ENCODE peak calls at places on chromosomes 3 and 15, in ten cellular contexts. I is activated CD8-positive, alpha-beta memory T cell treated with anti-CD3 and anti-CD28 coated beads for 48 hours; W is posterior cingulate gyrus; E is AG20443; U is foreskin fibroblast; M is retina; T is mesenteric fat pad; D is astrocyte; A is activated naive CD4-positive, alpha-beta T cell; G is fibroblast of the aortic adventitia. O is an unnamed sample.

GRCh38 chr3:22980346-22980745 is 222.8 kb upstream of the UBE2E2 start:
- DNase-seq in I (no peak), W (no peak), E (no peak), U (peak; percentile 28), M (no peak), T (no peak), D (peak; percentile 47), A (no peak), G (peak; percentile 77), O (no peak)

GRCh38 chr3:101104334-101104733 is 111.1 kb upstream of the ABI3BP start:
- DNase-seq in I (no peak), W (no peak), E (no peak), U (no peak), M (no peak), T (no peak), D (no peak), A (no peak), G (no peak), O (no peak)

GRCh38 chr3:177141899-177142651 is 55.2 kb downstream of the TBL1XR1 start:
- DNase-seq in I (no peak), W (no peak), E (no peak), U (no peak), M (no peak), T (no peak), D (no peak), A (no peak), G (no peak), O (peak; percentile 32)

GRCh38 chr15:39869251-39869650 is 50.8 kb downstream of the GPR176 start:
- DNase-seq in I (no peak), W (no peak), E (no peak), U (no peak), M (no peak), T (no peak), D (no peak), A (no peak), G (no peak), O (peak; percentile 38)

GRCh38 chr3:46907271-46907670 is 29.8 kb downstream of the PTH1R start:
- DNase-seq in I (no peak), W (peak; percentile 58), E (no peak), U (no peak), M (no peak), T (peak; percentile 74), D (no peak), A (no peak), G (no peak), O (no peak)

GRCh38 chr3:14127516-14128161 is 2.8 kb downstream of the TMEM43 start:
- DNase-seq in I (no peak), W (no peak), E (no peak), U (no peak), M (no peak), T (peak; percentile 65), D (no peak), A (no peak), G (no peak), O (no peak)

GRCh38 chr3:174441588-174442316 is 417.4 kb upstream of the NAALADL2 start:
- DNase-seq in I (no peak), W (no peak), E (peak; percentile 11), U (peak; percentile 37), M (no peak), T (no peak), D (peak; percentile 22), A (no peak), G (peak; percentile 95), O (peak; percentile 62)

GRCh38 chr15:36282821-36283220 is 296.6 kb upstream of the CDIN1 start:
- DNase-seq in I (no peak), W (no peak), E (no peak), U (no peak), M (no peak), T (no peak), D (no peak), A (no peak), G (no peak), O (no peak)

GRCh38 chr3:72679540-72680198 is 168.6 kb downstream of the SHQ1 start:
- DNase-seq in I (no peak), W (no peak), E (peak; percentile 71), U (peak; percentile 12), M (no peak), T (no peak), D (peak; percentile 79), A (no peak), G (peak; percentile 52), O (peak; percentile 62)

GRCh38 chr3:23325466-23326065 is 122.4 kb downstream of the UBE2E2 start:
- DNase-seq in I (no peak), W (no peak), E (no peak), U (no peak), M (no peak), T (no peak), D (no peak), A (no peak), G (no peak), O (no peak)

GRCh38 chr3:11661052-11661656 is 17.4 kb upstream of the VGLL4 start:
- DNase-seq in I (no peak), W (no peak), E (no peak), U (no peak), M (no peak), T (no peak), D (no peak), A (no peak), G (peak; percentile 27), O (no peak)

GRCh38 chr15:96046620-96047240 is 283.8 kb upstream of the NR2F2 start:
- DNase-seq in I (no peak), W (no peak), E (peak; percentile 34), U (peak; percentile 93), M (no peak), T (no peak), D (peak; percentile 60), A (no peak), G (no peak), O (no peak)

GRCh38 chr3:11120091-11120845 is 34.0 kb upstream of the HRH1 start:
- DNase-seq in I (no peak), W (no peak), E (peak; percentile 46), U (no peak), M (no peak), T (no peak), D (peak; percentile 85), A (no peak), G (peak; percentile 68), O (no peak)